ENCODE peak calls at places on chromosomes 2 and 18, in seven cellular contexts. E is AG04449, I is fibroblast of mammary gland, U is colonic mucosa, A is kidney epithelial cell, L is mucosa of descending colon, S is GM23338. B is an unnamed sample.

GRCh38 chr2:216352653-216353270 is 19.5 kb downstream of the MARCHF4 start:
- DNase-seq in E (no peak), I (no peak), U (no peak), A (no peak), L (no peak), S (no peak), B (no peak)

GRCh38 chr2:142291964-142292363 is 161.1 kb upstream of the LRP1B start:
- DNase-seq in E (no peak), I (no peak), U (no peak), A (no peak), L (no peak), S (no peak), B (no peak)

GRCh38 chr2:17327649-17328048 is 190.6 kb downstream of the RAD51AP2 start:
- DNase-seq in E (no peak), I (no peak), U (no peak), A (no peak), L (no peak), S (no peak), B (no peak)

GRCh38 chr2:68282814-68283812 is 30.8 kb upstream of the PPP3R1 start:
- DNase-seq in E (no peak), I (peak), U (no peak), A (peak), L (peak), S (peak), B (no peak)

GRCh38 chr2:145184741-145185671 is 665.1 kb upstream of the ZEB2 start:
- DNase-seq in E (peak), I (peak), U (no peak), A (no peak), L (no peak), S (no peak), B (no peak)

GRCh38 chr2:210593166-210593565 is 36.8 kb downstream of the CPS1 start:
- DNase-seq in E (no peak), I (no peak), U (no peak), A (no peak), L (no peak), S (peak), B (no peak)

GRCh38 chr2:113114224-113114945 is 13.0 kb upstream of the IL1RN start:
- DNase-seq in E (no peak), I (no peak), U (no peak), A (no peak), L (no peak), S (no peak), B (no peak)

GRCh38 chr2:236998758-236999157 is 86.9 kb upstream of the COPS8 start:
- DNase-seq in E (no peak), I (peak), U (no peak), A (no peak), L (no peak), S (no peak), B (no peak)

GRCh38 chr2:172200495-172201085 is 97.9 kb upstream of the DLX2 start:
- DNase-seq in E (no peak), I (peak), U (peak), A (no peak), L (peak), S (peak), B (no peak)

GRCh38 chr2:231795525-231796327 is 9.5 kb downstream of the COPS7B start:
- DNase-seq in E (no peak), I (peak), U (peak), A (peak), L (peak), S (peak), B (peak)

GRCh38 chr2:16117791-16118610 is 177.7 kb downstream of the MYCN start:
- DNase-seq in E (no peak), I (no peak), U (no peak), A (no peak), L (no peak), S (no peak), B (no peak)

GRCh38 chr2:212843409-212844199 is 305.0 kb upstream of the ERBB4 start:
- DNase-seq in E (peak), I (peak), U (no peak), A (no peak), L (no peak), S (no peak), B (peak)

GRCh38 chr18:46028536-46028891 is 43.5 kb downstream of the PSTPIP2 start:
- DNase-seq in E (no peak), I (no peak), U (no peak), A (no peak), L (no peak), S (no peak), B (no peak)

GRCh38 chr2:199455533-199456382 is 2.0 kb downstream of the SATB2 start:
- DNase-seq in E (no peak), I (peak), U (peak), A (no peak), L (peak), S (peak), B (no peak)
- H3K4me3 ChIP-seq in E (peak), I (peak), U (peak), A (peak), L (peak), S (peak), B (peak)

DNA sequence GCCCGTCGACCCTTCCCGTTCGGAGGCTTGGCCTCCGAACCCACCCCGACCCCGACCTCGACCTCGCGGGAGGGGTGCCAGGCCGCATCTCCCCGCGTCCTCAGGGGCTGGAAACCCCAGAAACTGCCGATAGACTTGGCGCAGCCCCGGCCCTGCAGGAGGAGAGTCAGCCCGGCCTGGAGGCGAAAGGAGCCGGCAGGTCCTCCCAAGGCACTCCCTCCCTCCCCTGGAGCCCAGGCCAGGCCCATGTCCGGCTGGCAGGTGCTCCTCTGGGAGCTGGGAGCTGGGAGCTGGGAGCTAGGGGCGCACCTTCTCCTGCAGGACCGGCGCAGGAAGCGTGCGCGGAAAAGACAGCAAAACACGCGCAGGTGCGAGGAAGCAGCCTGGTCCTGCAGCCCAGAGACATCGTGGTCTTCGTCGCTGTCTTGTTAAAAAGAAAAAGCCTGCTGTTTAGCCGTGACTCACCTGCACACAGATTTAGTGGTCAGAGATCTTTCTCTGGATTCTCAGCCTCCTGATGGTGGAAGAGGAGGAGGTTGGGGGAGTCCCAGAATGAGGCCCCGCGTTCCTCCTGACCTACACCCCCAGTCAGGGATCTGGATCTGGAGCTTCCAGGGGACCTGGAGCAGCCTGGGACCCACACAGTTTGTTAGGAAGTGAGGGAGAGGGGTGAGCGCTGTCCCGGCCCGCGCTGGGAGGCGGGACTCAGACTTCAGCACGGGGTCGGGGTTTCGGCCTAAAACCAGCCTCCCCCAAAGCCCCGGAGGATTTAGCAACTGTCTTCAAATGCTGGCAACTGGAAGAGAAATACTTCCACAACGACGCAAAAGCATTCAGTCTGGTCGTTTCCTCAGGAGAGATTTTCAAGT is 702 bp upstream of the MBP start:
- DNase-seq in E (no peak), I (no peak), U (peak), A (no peak), L (peak), S (peak), B (no peak)
- H3K4me3 ChIP-seq in E (no peak), I (peak), U (peak), A (peak), L (peak), S (peak), B (peak)

GRCh38 chr18:2571200-2572143 is at the start of the genes METTL4 and NDC80:
- DNase-seq in E (peak), I (peak), U (peak), A (peak), L (peak), S (peak), B (peak)

GRCh38 chr18:2570772-2571199 is 519 bp downstream of the METTL4 start:
- DNase-seq in E (peak), I (peak), U (peak), A (no peak), L (peak), S (peak), B (no peak)

GRCh38 chr18:2572144-2572682 is 856 bp downstream of the NDC80 start:
- DNase-seq in E (no peak), I (peak), U (no peak), A (no peak), L (no peak), S (no peak), B (no peak)

GRCh38 chr18:2573408-2573807 is 2.1 kb downstream of the NDC80 start:
- DNase-seq in E (no peak), I (no peak), U (no peak), A (no peak), L (no peak), S (no peak), B (no peak)

DNA sequence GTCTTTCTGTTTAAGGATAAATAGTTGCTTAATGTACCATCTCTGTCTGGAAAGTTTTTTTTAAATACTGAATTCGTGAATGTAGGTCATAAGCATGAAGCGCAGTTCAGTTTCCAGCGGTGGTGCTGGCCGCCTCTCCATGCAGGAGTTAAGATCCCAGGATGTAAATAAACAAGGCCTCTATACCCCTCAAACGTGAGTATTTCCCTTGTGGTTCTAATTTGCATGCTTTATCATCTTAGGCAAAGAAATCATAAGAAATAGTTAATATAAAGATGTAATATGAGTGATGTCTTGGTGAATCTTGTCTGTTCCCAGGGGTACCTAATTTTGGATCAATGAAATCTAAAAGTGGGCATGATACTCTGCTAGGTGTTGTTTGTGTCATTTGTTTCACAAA is 1.5 kb downstream of the NDC80 start:
- DNase-seq in E (no peak), I (peak), U (no peak), A (no peak), L (no peak), S (no peak), B (no peak)
- H3K4me3 ChIP-seq in E (peak), I (peak), U (no peak), A (peak), L (no peak), S (peak), B (peak)

GRCh38 chr2:45894211-45894610 is 242.7 kb downstream of the PRKCE start:
- DNase-seq in E (no peak), I (no peak), U (no peak), A (no peak), L (no peak), S (no peak), B (no peak)
- H3K4me3 ChIP-seq in E (no peak), I (no peak), U (no peak), A (no peak), L (no peak), S (no peak), B (no peak)